ENCODE peak calls at places on chromosome 15, in seven cellular contexts. C is AG04450, E is suprapubic skin, T is thoracic aorta, J is heart right ventricle, A is psoas muscle, Y is spleen. N is an unnamed sample.

GRCh38 chr15:63218114-63218808 is 28.9 kb downstream of the RAB8B start:
- DNase-seq in C (no peak), E (no peak), T (no peak), J (no peak), A (no peak), Y (no peak), N (no peak)

GRCh38 chr15:100778831-100779288 is 100.8 kb upstream of the ALDH1A3 start:
- DNase-seq in C (no peak), E (no peak), T (no peak), J (peak), A (no peak), Y (no peak), N (no peak)

GRCh38 chr15:93861413-93861812 is 369.9 kb upstream of the MCTP2 start:
- DNase-seq in C (no peak), E (no peak), T (no peak), J (no peak), A (no peak), Y (no peak), N (no peak)

GRCh38 chr15:38201714-38202113 is 50.9 kb upstream of the SPRED1 start:
- DNase-seq in C (no peak), E (no peak), T (no peak), J (no peak), A (no peak), Y (no peak), N (no peak)

GRCh38 chr15:44092221-44092620 is 102.8 kb downstream of the FRMD5 start:
- DNase-seq in C (no peak), E (no peak), T (no peak), J (no peak), A (no peak), Y (no peak), N (no peak)

GRCh38 chr15:70424937-70425411 is 327.3 kb upstream of the TLE3 start:
- DNase-seq in C (no peak), E (no peak), T (no peak), J (no peak), A (no peak), Y (no peak), N (no peak)

GRCh38 chr15:71680079-71680461 is 130.3 kb upstream of the NR2E3 start:
- DNase-seq in C (no peak), E (no peak), T (no peak), J (no peak), A (no peak), Y (no peak), N (peak)

GRCh38 chr15:74384566-74385441 is 17.4 kb upstream of the CYP11A1 start:
- DNase-seq in C (no peak), E (no peak), T (no peak), J (no peak), A (no peak), Y (peak), N (no peak)

GRCh38 chr15:68106656-68107055 is 52.5 kb downstream of the PIAS1 start:
- DNase-seq in C (no peak), E (no peak), T (no peak), J (no peak), A (no peak), Y (no peak), N (no peak)

GRCh38 chr15:63860161-63860954 is 26.6 kb upstream of the HERC1 start:
- DNase-seq in C (no peak), E (no peak), T (no peak), J (no peak), A (no peak), Y (peak), N (no peak)

GRCh38 chr15:49145651-49146609 is 9.5 kb downstream of the COPS2 start:
- DNase-seq in C (no peak), E (no peak), T (no peak), J (peak), A (no peak), Y (no peak), N (peak)

GRCh38 chr15:89121414-89121813 is 33.2 kb downstream of the ABHD2 start:
- DNase-seq in C (no peak), E (no peak), T (no peak), J (no peak), A (no peak), Y (no peak), N (peak)

GRCh38 chr15:96359371-96359771 is 28.9 kb downstream of the NR2F2 start:
- DNase-seq in C (no peak), E (no peak), T (no peak), J (no peak), A (no peak), Y (no peak), N (no peak)
- H3K4me3 ChIP-seq in C (no peak), E (peak), T (peak), J (no peak), A (peak), Y (peak), N (no peak)

GRCh38 chr15:58987501-58988010 is at the start of gene RNF111:
- DNase-seq in C (peak), E (peak), T (peak), J (peak), A (peak), Y (peak), N (peak)
- TF ChIP-seq CTCF in C (no peak), E (no peak), T (peak), J (no peak), A (no peak), Y (peak), N (no peak)

GRCh38 chr15:75649045-75649761 is 1.5 kb downstream of the SNX33 start:
- DNase-seq in C (no peak), E (no peak), T (no peak), J (no peak), A (no peak), Y (no peak), N (no peak)

GRCh38 chr15:75653347-75653913 is 5.7 kb downstream of the SNX33 start:
- DNase-seq in C (no peak), E (no peak), T (no peak), J (no peak), A (no peak), Y (no peak), N (no peak)

GRCh38 chr15:75649848-75650247 is 2.1 kb downstream of the SNX33 start:
- DNase-seq in C (no peak), E (no peak), T (no peak), J (no peak), A (no peak), Y (no peak), N (no peak)

GRCh38 chr15:75651810-75652543 is 4.3 kb downstream of the SNX33 start:
- DNase-seq in C (no peak), E (no peak), T (no peak), J (no peak), A (no peak), Y (no peak), N (no peak)

DNA sequence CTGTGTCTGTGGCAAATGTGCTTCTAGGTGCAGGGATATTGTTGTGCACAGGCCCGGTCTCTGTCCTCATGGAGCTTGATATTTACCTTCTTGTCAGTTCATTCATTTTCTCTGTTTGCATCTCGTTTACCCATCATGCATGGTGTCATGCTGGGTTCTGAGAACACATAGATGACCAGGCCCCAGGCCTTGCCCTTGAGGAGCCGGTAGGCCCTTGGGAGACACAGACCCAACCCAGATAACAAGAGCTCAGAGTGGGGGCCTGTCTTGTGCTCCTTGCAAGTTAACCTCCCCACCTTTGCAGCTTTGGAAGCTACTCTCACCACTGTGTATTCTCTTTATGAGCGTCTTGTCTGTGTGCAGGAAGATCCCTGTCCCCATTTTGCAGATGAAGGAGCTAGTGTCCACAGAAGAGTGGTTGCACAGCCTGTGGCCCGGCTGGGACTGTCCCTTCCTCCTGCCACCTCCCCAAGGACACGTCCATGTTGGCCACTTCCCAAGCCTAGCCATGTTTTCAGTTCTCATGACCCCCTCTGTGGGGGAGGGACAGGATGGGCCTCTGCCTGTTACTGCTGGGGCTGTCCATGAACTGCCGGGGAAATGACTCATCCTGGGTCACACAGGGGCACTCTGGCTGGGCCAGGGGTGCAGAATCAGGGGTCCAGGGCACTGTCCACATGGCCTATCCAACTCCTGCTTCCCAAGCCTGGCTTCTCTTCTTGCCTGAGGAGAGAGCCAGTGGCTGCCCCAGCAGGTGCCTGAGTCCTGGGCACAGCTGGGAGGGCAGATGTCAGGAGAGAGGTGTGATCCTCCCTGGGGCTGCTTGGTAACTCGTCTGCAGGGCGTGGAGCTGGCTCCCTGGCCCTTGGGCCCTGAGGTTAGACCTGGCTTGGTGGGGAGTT is 3.4 kb downstream of the SNX33 start:
- DNase-seq in C (no peak), E (no peak), T (no peak), J (peak), A (peak), Y (peak), N (no peak)
- H3K4me3 ChIP-seq in C (peak), E (peak), T (peak), J (no peak), A (peak), Y (no peak), N (no peak)

GRCh38 chr15:59170998-59171397 is 35.6 kb upstream of the LDHAL6B start:
- DNase-seq in C (no peak), E (peak), T (no peak), J (no peak), A (no peak), Y (no peak), N (no peak)

GRCh38 chr15:59174161-59174845 is 32.3 kb upstream of the LDHAL6B start:
- DNase-seq in C (no peak), E (no peak), T (no peak), J (no peak), A (no peak), Y (no peak), N (no peak)

GRCh38 chr15:59170295-59170881 is 36.3 kb upstream of the LDHAL6B start:
- DNase-seq in C (no peak), E (peak), T (peak), J (no peak), A (peak), Y (peak), N (peak)

GRCh38 chr15:59173194-59173593 is 33.4 kb upstream of the LDHAL6B start:
- DNase-seq in C (no peak), E (no peak), T (no peak), J (no peak), A (no peak), Y (no peak), N (no peak)

DNA sequence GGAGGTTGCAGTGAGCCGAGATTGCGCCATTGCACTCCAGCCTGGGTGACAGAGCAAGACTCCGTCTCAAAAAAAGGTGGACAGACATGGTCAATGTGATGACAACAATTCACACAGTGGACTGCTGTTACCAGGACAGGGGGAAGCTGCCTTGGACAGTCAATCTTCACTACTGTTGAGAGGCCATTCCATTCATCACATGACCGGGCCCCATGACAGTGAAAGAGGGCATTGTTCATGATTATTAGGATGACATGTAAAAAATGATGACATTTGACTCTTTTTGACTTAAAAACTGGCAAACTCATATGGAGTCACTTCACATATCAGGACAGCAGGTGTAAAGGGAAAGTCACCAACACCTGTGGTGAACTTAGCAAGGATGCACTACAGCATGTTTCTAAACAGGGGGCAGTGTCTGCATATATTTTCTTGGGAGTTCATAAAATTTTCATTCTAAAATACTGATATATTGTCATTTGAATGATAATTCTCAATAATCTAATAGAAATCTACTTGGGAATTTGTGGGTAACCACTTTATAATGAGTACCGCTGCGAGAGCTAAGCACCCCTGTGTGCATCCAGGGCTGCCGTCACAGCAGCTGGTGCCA is 34.2 kb upstream of the LDHAL6B start:
- DNase-seq in C (no peak), E (peak), T (no peak), J (no peak), A (no peak), Y (no peak), N (no peak)
- TF ChIP-seq CTCF in C (peak), E (no peak), T (no peak), J (no peak), A (no peak), Y (no peak), N (no peak)

N was measured in LNCaP clone FGC.